ENCODE peak calls at places on chromosome 3, in four cellular contexts. S is right cardiac atrium; J is stimulated activated CD4-positive, alpha-beta T cell treated with anti-CD3 and anti-CD28 coated beads, TNF-alpha, amount 100 ng/mL, for 1 hour; T is AG09319. N is an unnamed sample.

GRCh38 chr3:112004187-112004586 is 5.5 kb downstream of the TAGLN3 start:
- DNase-seq in T (no peak), S (no peak), J (no peak), N (no peak)

GRCh38 chr3:133401374-133402135 is 1.7 kb downstream of the BFSP2 start:
- DNase-seq in T (no peak), J (no peak), S (no peak), N (no peak)

GRCh38 chr3:140251678-140252077 is 316.7 kb downstream of the CLSTN2 start:
- DNase-seq in S (no peak), T (no peak), J (no peak), N (no peak)

GRCh38 chr3:158725348-158725966 is 6.8 kb downstream of the RARRES1 start:
- DNase-seq in T (peak; percentile 88), J (no peak), S (peak; percentile 70), N (no peak)

GRCh38 chr3:65946438-65946837 is 92.3 kb downstream of the MAGI1 start:
- DNase-seq in S (peak; percentile 25), T (no peak), J (no peak), N (no peak)

GRCh38 chr3:40299721-40300335 is 9.7 kb upstream of the EIF1B start:
- DNase-seq in J (no peak), T (peak; percentile 79), S (no peak), N (no peak)

GRCh38 chr3:53230789-53231188 is 25.0 kb downstream of the TKT start:
- DNase-seq in J (no peak), S (peak; percentile 8), T (no peak), N (peak; percentile 13)

GRCh38 chr3:164748626-164749025 is 329.7 kb downstream of the SI start:
- DNase-seq in T (no peak), J (no peak), S (no peak), N (no peak)

GRCh38 chr3:23601020-23601822 is 204.5 kb upstream of the UBE2E1 start:
- DNase-seq in J (no peak), S (no peak), T (no peak), N (no peak)

GRCh38 chr3:119841808-119842471 is 60.0 kb downstream of the NR1I2 start:
- DNase-seq in J (no peak), T (no peak), S (no peak), N (no peak)

GRCh38 chr3:69997486-69998307 is 1.8 kb upstream of the SAMMSON start:
- DNase-seq in S (no peak), T (no peak), J (no peak), N (no peak)

GRCh38 chr3:99776516-99777209 is 41.0 kb upstream of the CMSS1 start:
- DNase-seq in S (no peak), J (no peak), T (no peak), N (no peak)

GRCh38 chr3:175526609-175527280 is 667.6 kb downstream of the NAALADL2 start:
- DNase-seq in J (no peak), S (no peak), T (no peak), N (no peak)

GRCh38 chr3:162328649-162329048 is 832.0 kb downstream of the OTOL1 start:
- DNase-seq in S (no peak), T (no peak), J (no peak), N (no peak)

GRCh38 chr3:126667631-126668449 is 12.9 kb upstream of the TXNRD3 start:
- DNase-seq in T (no peak), S (no peak), J (no peak), N (no peak)

GRCh38 chr3:1929788-1930414 is 168.8 kb upstream of the CNTN4 start:
- DNase-seq in T (no peak), J (no peak), S (no peak), N (no peak)

GRCh38 chr3:114879059-114880031 is 267.7 kb downstream of the ZBTB20 start:
- DNase-seq in T (no peak), S (no peak), J (no peak), N (no peak)